ENCODE peak calls at places on chromosomes 12 and 14, in four cellular contexts. One of them, this sample, is unnamed.

GRCh38 chr12:50764861-50765324 is 992 bp downstream of the ATF1 start:
- DNase-seq in H1: no peak
- DNase-seq in IMR-90: peak
- DNase-seq in H9: no peak
- DNase-seq in this sample: peak

GRCh38 chr14:77400216-77400615 is 23.0 kb downstream of the SAMD15 start:
- DNase-seq in H9: no peak
- DNase-seq in H1: no peak
- DNase-seq in IMR-90: no peak
- DNase-seq in this sample: no peak

GRCh38 chr12:53325539-53326061 is 4.2 kb upstream of the AAAS start:
- DNase-seq in H9: peak
- DNase-seq in IMR-90: no peak
- DNase-seq in H1: peak
- DNase-seq in this sample: peak

GRCh38 chr12:124734224-124734788 is 129.4 kb downstream of the SCARB1 start:
- DNase-seq in IMR-90: peak
- DNase-seq in H1: peak
- DNase-seq in H9: peak
- DNase-seq in this sample: peak

GRCh38 chr12:54287316-54288157 is 7.0 kb downstream of the HNRNPA1 start:
- DNase-seq in H1: no peak
- DNase-seq in H9: peak
- DNase-seq in IMR-90: no peak
- DNase-seq in this sample: peak

GRCh38 chr14:73721101-73721821 is 7.1 kb upstream of the PNMA1 start:
- DNase-seq in H9: peak
- DNase-seq in IMR-90: no peak
- DNase-seq in H1: no peak
- DNase-seq in this sample: no peak

GRCh38 chr14:100446572-100446971 is 123.4 kb downstream of the SLC25A47 start:
- DNase-seq in H9: peak
- DNase-seq in IMR-90: no peak
- DNase-seq in H1: peak
- DNase-seq in this sample: peak

GRCh38 chr12:12282761-12283160 is 15.9 kb upstream of the LRP6 start:
- DNase-seq in IMR-90: peak
- DNase-seq in H9: no peak
- DNase-seq in H1: no peak
- DNase-seq in this sample: peak

GRCh38 chr12:49507139-49507538 is 31.7 kb upstream of the KCNH3 start:
- DNase-seq in H1: no peak
- DNase-seq in H9: no peak
- DNase-seq in IMR-90: peak
- DNase-seq in this sample: no peak

GRCh38 chr12:47396902-47397663 is 308.7 kb downstream of the RPAP3 start:
- DNase-seq in IMR-90: no peak
- DNase-seq in H1: no peak
- DNase-seq in H9: no peak
- DNase-seq in this sample: no peak

GRCh38 chr14:103584326-103584915 is 21.7 kb downstream of the COA8 start:
- DNase-seq in IMR-90: no peak
- DNase-seq in H9: no peak
- DNase-seq in H1: no peak
- DNase-seq in this sample: no peak

GRCh38 chr12:1529862-1530591 is 64.4 kb downstream of the FBXL14 start:
- DNase-seq in H1: no peak
- DNase-seq in H9: peak
- DNase-seq in IMR-90: no peak
- DNase-seq in this sample: no peak

GRCh38 chr12:46409342-46409741 is 36.8 kb upstream of the SLC38A2 start:
- DNase-seq in H9: no peak
- DNase-seq in H1: no peak
- DNase-seq in IMR-90: no peak
- DNase-seq in this sample: no peak

GRCh38 chr14:33335366-33335765 is 396.7 kb downstream of the NPAS3 start:
- DNase-seq in IMR-90: no peak
- DNase-seq in H9: no peak
- DNase-seq in H1: no peak
- DNase-seq in this sample: peak

GRCh38 chr14:101733211-101733610 is 28.3 kb upstream of the PPP2R5C start:
- DNase-seq in H9: no peak
- DNase-seq in IMR-90: peak
- DNase-seq in H1: no peak
- DNase-seq in this sample: no peak

GRCh38 chr14:31998220-31998559 is 78.9 kb upstream of the ARHGAP5 start:
- DNase-seq in H9: no peak
- DNase-seq in H1: no peak
- DNase-seq in IMR-90: no peak
- DNase-seq in this sample: no peak

GRCh38 chr12:132561784-132562156 is 48.6 kb downstream of the LRCOL1 start:
- DNase-seq in H9: peak
- DNase-seq in H1: peak
- DNase-seq in IMR-90: no peak
- DNase-seq in this sample: peak

GRCh38 chr12:94650143-94651056 is at the start of gene TMCC3:
- DNase-seq in IMR-90: no peak
- DNase-seq in H1: peak
- DNase-seq in H9: peak
- DNase-seq in this sample: peak

GRCh38 chr12:116659771-116660481 is 77.9 kb downstream of the SPRING1 start:
- DNase-seq in IMR-90: peak
- DNase-seq in H1: no peak
- DNase-seq in H9: no peak
- DNase-seq in this sample: no peak

GRCh38 chr12:21773799-21774198 is 707 bp downstream of the KCNJ8 start:
- DNase-seq in H1: no peak
- DNase-seq in IMR-90: peak
- DNase-seq in H9: no peak
- DNase-seq in this sample: no peak

GRCh38 chr12:50615534-50616296 is 110.9 kb downstream of the DIP2B start:
- DNase-seq in H1: no peak
- DNase-seq in H9: no peak
- DNase-seq in IMR-90: peak
- DNase-seq in this sample: peak

GRCh38 chr12:97575792-97576191 is 113.2 kb downstream of the RMST start:
- DNase-seq in IMR-90: no peak
- DNase-seq in H9: no peak
- DNase-seq in H1: no peak
- DNase-seq in this sample: no peak

GRCh38 chr12:108267449-108267848 is 71.7 kb downstream of the CMKLR1 start:
- DNase-seq in IMR-90: no peak
- DNase-seq in H1: no peak
- DNase-seq in H9: no peak
- DNase-seq in this sample: no peak

GRCh38 chr14:81450976-81451375 is 50.9 kb upstream of the STON2 start:
- DNase-seq in IMR-90: no peak
- DNase-seq in H1: no peak
- DNase-seq in H9: no peak
- DNase-seq in this sample: no peak

GRCh38 chr12:95767703-95768102 is 22.9 kb downstream of the NTN4 start:
- DNase-seq in IMR-90: peak
- DNase-seq in H9: no peak
- DNase-seq in H1: no peak
- DNase-seq in this sample: no peak

DNA sequence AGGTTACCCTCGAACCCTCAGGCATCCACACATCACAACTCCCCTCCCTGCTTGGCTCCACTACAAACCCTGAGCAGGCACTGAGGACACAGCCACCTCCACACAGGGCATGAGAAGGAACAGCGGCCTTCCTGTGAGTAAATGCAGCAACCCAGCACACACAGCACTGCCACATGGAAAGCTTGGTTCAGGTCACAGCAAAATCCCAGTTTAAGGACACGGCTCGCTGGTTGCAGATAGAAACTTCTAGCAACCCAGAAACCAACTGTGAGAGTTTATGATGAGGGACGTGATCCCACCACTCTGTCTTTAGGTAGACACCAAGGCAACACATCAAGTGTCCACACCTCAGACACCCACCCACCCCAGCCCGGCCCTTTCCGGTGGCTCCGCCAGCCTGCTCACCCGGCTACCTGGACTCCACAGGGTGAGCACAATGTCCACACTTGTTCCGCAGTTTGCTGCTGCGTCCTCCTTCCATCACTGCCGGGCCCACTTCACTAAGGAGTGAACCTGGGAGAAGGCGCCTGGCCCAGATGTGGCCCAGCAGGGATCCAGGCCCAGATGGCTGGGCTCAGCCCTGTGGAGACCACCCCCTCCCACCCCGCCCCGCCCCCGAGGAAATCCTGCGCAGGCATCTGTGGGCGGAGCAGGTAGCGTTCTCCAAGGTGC is 13.2 kb downstream of the CDCA4 start:
- DNase-seq in IMR-90: no peak
- DNase-seq in H1: no peak
- DNase-seq in H9: no peak
- DNase-seq in this sample: no peak
- H3K56ac ChIP-seq in IMR-90: no peak
- H3K56ac ChIP-seq in H1: no peak
- H3K56ac ChIP-seq in H9: no peak
- H3K56ac ChIP-seq in this sample: no peak

GRCh38 chr12:104938371-104938770 is 19.7 kb downstream of the SLC41A2 start:
- DNase-seq in IMR-90: peak
- DNase-seq in H1: no peak
- DNase-seq in H9: no peak
- DNase-seq in this sample: peak

GRCh38 chr12:104941454-104941853 is 16.6 kb downstream of the SLC41A2 start:
- DNase-seq in IMR-90: no peak
- DNase-seq in H9: no peak
- DNase-seq in H1: no peak
- DNase-seq in this sample: no peak

GRCh38 chr12:104935892-104936291 is 22.2 kb downstream of the SLC41A2 start:
- DNase-seq in H9: no peak
- DNase-seq in IMR-90: no peak
- DNase-seq in H1: no peak
- DNase-seq in this sample: no peak

GRCh38 chr12:104942075-104942474 is 16.0 kb downstream of the SLC41A2 start:
- DNase-seq in H1: no peak
- DNase-seq in H9: no peak
- DNase-seq in IMR-90: no peak
- DNase-seq in this sample: no peak

GRCh38 chr12:104939089-104939488 is 19.0 kb downstream of the SLC41A2 start:
- DNase-seq in IMR-90: no peak
- DNase-seq in H9: no peak
- DNase-seq in H1: no peak
- DNase-seq in this sample: no peak
- H3K56ac ChIP-seq in IMR-90: no peak
- H3K56ac ChIP-seq in H9: no peak
- H3K56ac ChIP-seq in H1: no peak
- H3K56ac ChIP-seq in this sample: no peak

GRCh38 chr12:58225067-58225877 is 283.9 kb downstream of the ATP23 start:
- DNase-seq in H9: no peak
- DNase-seq in IMR-90: no peak
- DNase-seq in H1: no peak
- DNase-seq in this sample: no peak
- H3K56ac ChIP-seq in H9: no peak
- H3K56ac ChIP-seq in IMR-90: no peak
- H3K56ac ChIP-seq in H1: no peak
- H3K56ac ChIP-seq in this sample: no peak

GRCh38 chr14:91569301-91569700 is 59.2 kb upstream of the PPP4R3A start:
- DNase-seq in H9: no peak
- DNase-seq in H1: no peak
- DNase-seq in IMR-90: no peak
- DNase-seq in this sample: no peak
- H3K56ac ChIP-seq in H9: no peak
- H3K56ac ChIP-seq in H1: no peak
- H3K56ac ChIP-seq in IMR-90: no peak
- H3K56ac ChIP-seq in this sample: no peak

GRCh38 chr12:401235-402126 is at the start of gene CCDC77:
- DNase-seq in H1: peak
- DNase-seq in IMR-90: peak
- DNase-seq in H9: peak
- DNase-seq in this sample: peak

GRCh38 chr12:402127-402456 is 648 bp downstream of the CCDC77 start:
- DNase-seq in IMR-90: peak
- DNase-seq in H1: no peak
- DNase-seq in H9: no peak
- DNase-seq in this sample: peak

DNA sequence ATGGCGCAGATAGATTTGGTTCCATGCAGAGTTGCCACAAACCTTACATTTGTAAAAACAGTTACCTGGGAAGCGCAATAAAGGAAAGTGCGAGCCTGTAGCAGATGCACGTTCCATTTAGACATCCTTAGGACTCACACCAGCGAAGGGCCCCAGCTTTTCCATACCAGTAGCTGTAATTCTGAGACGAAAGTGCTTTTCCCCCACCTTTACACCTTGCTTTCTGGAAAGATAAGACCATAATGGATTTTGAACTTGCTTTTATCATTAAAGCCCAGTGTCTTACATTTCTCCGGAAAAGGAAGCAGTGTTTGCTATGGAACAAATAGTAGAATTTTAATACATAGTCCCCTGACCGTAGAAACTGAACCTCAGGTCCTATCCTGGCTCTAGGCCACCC is 616 bp upstream of the CCDC77 start:
- DNase-seq in H1: no peak
- DNase-seq in H9: no peak
- DNase-seq in IMR-90: no peak
- DNase-seq in this sample: no peak
- H3K56ac ChIP-seq in H1: no peak
- H3K56ac ChIP-seq in H9: no peak
- H3K56ac ChIP-seq in IMR-90: no peak
- H3K56ac ChIP-seq in this sample: peak

This sample was measured in mesendoderm.